ENCODE peak calls at places on chromosomes 11 and 22, in ten cellular contexts. One of them, this sample, is unnamed.

GRCh38 chr11:629237-629583 is 2.2 kb upstream of the SCT start:
- DNase-seq in upper lobe of right lung: no peak
- DNase-seq in IMR-90: no peak
- DNase-seq in CD4-positive, alpha-beta T cell: no peak
- DNase-seq in colonic mucosa: no peak
- DNase-seq in cardiac muscle cell: peak
- DNase-seq in CD8-positive, alpha-beta T cell: no peak
- DNase-seq in testis: no peak
- DNase-seq in spleen: no peak
- DNase-seq in A549: no peak
- DNase-seq in this sample: no peak

GRCh38 chr22:19579880-19580279 is 55.7 kb upstream of the CLDN5 start:
- DNase-seq in A549: no peak
- DNase-seq in CD4-positive, alpha-beta T cell: no peak
- DNase-seq in CD8-positive, alpha-beta T cell: no peak
- DNase-seq in upper lobe of right lung: no peak
- DNase-seq in cardiac muscle cell: no peak
- DNase-seq in colonic mucosa: no peak
- DNase-seq in testis: no peak
- DNase-seq in IMR-90: no peak
- DNase-seq in spleen: no peak
- DNase-seq in this sample: no peak

GRCh38 chr22:48968201-48968959 is 859.3 kb downstream of the BRD1 start:
- DNase-seq in CD4-positive, alpha-beta T cell: no peak
- DNase-seq in CD8-positive, alpha-beta T cell: peak
- DNase-seq in spleen: peak
- DNase-seq in IMR-90: no peak
- DNase-seq in A549: peak
- DNase-seq in cardiac muscle cell: peak
- DNase-seq in colonic mucosa: peak
- DNase-seq in testis: peak
- DNase-seq in upper lobe of right lung: peak
- DNase-seq in this sample: no peak

GRCh38 chr11:125167292-125167953 is 2.9 kb downstream of the PKNOX2 start:
- DNase-seq in A549: no peak
- DNase-seq in upper lobe of right lung: no peak
- DNase-seq in CD8-positive, alpha-beta T cell: no peak
- DNase-seq in CD4-positive, alpha-beta T cell: no peak
- DNase-seq in testis: peak
- DNase-seq in IMR-90: peak
- DNase-seq in cardiac muscle cell: peak
- DNase-seq in spleen: peak
- DNase-seq in colonic mucosa: no peak
- DNase-seq in this sample: no peak

GRCh38 chr11:122046846-122047245 is 69.2 kb downstream of the BLID start:
- DNase-seq in spleen: no peak
- DNase-seq in CD8-positive, alpha-beta T cell: no peak
- DNase-seq in colonic mucosa: no peak
- DNase-seq in upper lobe of right lung: no peak
- DNase-seq in CD4-positive, alpha-beta T cell: no peak
- DNase-seq in cardiac muscle cell: no peak
- DNase-seq in A549: no peak
- DNase-seq in testis: no peak
- DNase-seq in IMR-90: peak
- DNase-seq in this sample: no peak

GRCh38 chr11:128453444-128454336 is 133.7 kb downstream of the ETS1 start:
- DNase-seq in A549: no peak
- DNase-seq in testis: peak
- DNase-seq in colonic mucosa: peak
- DNase-seq in IMR-90: peak
- DNase-seq in spleen: no peak
- DNase-seq in cardiac muscle cell: no peak
- DNase-seq in CD4-positive, alpha-beta T cell: no peak
- DNase-seq in upper lobe of right lung: no peak
- DNase-seq in CD8-positive, alpha-beta T cell: no peak
- DNase-seq in this sample: no peak

GRCh38 chr11:128291835-128292234 is 295.5 kb downstream of the ETS1 start:
- DNase-seq in spleen: peak
- DNase-seq in CD4-positive, alpha-beta T cell: peak
- DNase-seq in upper lobe of right lung: no peak
- DNase-seq in CD8-positive, alpha-beta T cell: peak
- DNase-seq in IMR-90: no peak
- DNase-seq in testis: no peak
- DNase-seq in cardiac muscle cell: no peak
- DNase-seq in A549: no peak
- DNase-seq in colonic mucosa: peak
- DNase-seq in this sample: peak

GRCh38 chr11:119493712-119494111 is 70.7 kb upstream of the THY1 start:
- DNase-seq in CD4-positive, alpha-beta T cell: no peak
- DNase-seq in CD8-positive, alpha-beta T cell: no peak
- DNase-seq in upper lobe of right lung: no peak
- DNase-seq in IMR-90: peak
- DNase-seq in A549: no peak
- DNase-seq in colonic mucosa: peak
- DNase-seq in testis: no peak
- DNase-seq in cardiac muscle cell: peak
- DNase-seq in spleen: no peak
- DNase-seq in this sample: no peak

GRCh38 chr11:115665345-115665901 is 161.2 kb upstream of the CADM1 start:
- DNase-seq in cardiac muscle cell: no peak
- DNase-seq in spleen: no peak
- DNase-seq in CD8-positive, alpha-beta T cell: no peak
- DNase-seq in A549: no peak
- DNase-seq in colonic mucosa: no peak
- DNase-seq in CD4-positive, alpha-beta T cell: no peak
- DNase-seq in IMR-90: no peak
- DNase-seq in testis: no peak
- DNase-seq in upper lobe of right lung: no peak
- DNase-seq in this sample: no peak

DNA sequence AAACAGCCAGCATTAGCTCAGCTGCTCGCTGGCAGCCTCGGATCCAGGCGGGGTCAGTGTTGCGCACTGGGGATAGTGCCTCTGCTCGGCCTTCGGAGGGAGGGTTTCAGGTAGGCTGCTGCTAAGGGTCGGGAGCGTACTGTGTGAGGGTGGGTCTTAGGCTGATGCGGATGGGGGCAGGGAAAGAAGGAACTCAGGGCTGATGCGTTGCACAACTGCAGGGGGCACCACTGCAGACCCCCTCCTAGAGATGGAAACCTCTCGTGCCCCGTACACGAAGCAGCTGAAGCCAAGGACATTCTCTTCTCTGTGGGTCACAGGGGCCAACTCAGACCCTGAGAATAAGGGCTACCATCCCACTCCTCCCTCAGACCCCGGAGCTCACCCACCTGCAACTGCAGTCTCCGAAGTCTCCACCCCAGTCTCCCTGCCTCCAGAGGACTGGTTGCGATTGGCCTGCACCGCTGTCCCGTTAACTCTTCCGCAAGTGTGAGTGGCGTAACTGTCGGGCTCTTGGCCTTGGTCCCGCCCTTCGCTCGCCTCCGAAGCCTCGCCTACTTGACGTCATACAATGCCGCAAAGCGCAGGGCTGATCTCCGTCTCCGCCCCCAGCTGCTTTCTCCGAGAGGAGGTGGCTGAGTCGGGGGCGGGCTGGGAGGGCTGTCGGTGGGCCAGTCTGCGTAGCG is at the start of gene KBTBD3:
- DNase-seq in CD8-positive, alpha-beta T cell: peak
- DNase-seq in A549: peak
- DNase-seq in upper lobe of right lung: peak
- DNase-seq in cardiac muscle cell: peak
- DNase-seq in colonic mucosa: peak
- DNase-seq in spleen: peak
- DNase-seq in testis: peak
- DNase-seq in IMR-90: peak
- DNase-seq in CD4-positive, alpha-beta T cell: peak
- DNase-seq in this sample: peak
- TF ChIP-seq CTCF in CD8-positive, alpha-beta T cell: peak
- TF ChIP-seq CTCF in A549: peak
- TF ChIP-seq CTCF in upper lobe of right lung: peak
- TF ChIP-seq CTCF in cardiac muscle cell: peak
- TF ChIP-seq CTCF in colonic mucosa: no peak
- TF ChIP-seq CTCF in spleen: peak
- TF ChIP-seq CTCF in testis: peak
- TF ChIP-seq CTCF in IMR-90: no peak
- TF ChIP-seq CTCF in CD4-positive, alpha-beta T cell: peak
- TF ChIP-seq CTCF in this sample: peak

GRCh38 chr11:17760102-17761029 is 25.8 kb downstream of the KCNC1 start:
- DNase-seq in cardiac muscle cell: peak
- DNase-seq in upper lobe of right lung: no peak
- DNase-seq in CD4-positive, alpha-beta T cell: no peak
- DNase-seq in colonic mucosa: peak
- DNase-seq in spleen: no peak
- DNase-seq in testis: peak
- DNase-seq in CD8-positive, alpha-beta T cell: no peak
- DNase-seq in IMR-90: peak
- DNase-seq in A549: peak
- DNase-seq in this sample: no peak
- TF ChIP-seq CTCF in cardiac muscle cell: peak
- TF ChIP-seq CTCF in upper lobe of right lung: peak
- TF ChIP-seq CTCF in CD4-positive, alpha-beta T cell: no peak
- TF ChIP-seq CTCF in colonic mucosa: peak
- TF ChIP-seq CTCF in spleen: peak
- TF ChIP-seq CTCF in testis: peak
- TF ChIP-seq CTCF in CD8-positive, alpha-beta T cell: no peak
- TF ChIP-seq CTCF in IMR-90: peak
- TF ChIP-seq CTCF in A549: peak
- TF ChIP-seq CTCF in this sample: no peak

DNA sequence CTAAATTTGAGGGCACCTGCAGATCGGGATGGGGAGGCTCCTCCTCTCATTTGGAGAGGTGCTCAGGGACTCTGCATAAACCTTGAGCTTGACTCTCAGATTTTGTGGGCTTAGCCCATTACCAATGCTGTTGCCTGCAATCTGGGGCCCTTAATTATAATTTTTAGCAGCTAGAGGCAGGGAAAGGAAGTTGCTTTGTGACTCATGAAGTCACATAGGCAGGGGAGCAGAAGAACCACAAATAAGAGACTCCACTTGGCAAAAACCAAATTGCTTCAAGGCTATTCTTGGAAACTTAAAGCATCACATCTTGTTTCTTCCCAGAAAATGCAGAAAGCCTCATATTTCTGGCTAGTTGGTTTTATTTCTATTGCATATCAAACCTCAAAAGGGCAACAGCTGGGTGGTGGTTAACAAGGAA is 46.9 kb downstream of the MICAL2 start:
- DNase-seq in upper lobe of right lung: no peak
- DNase-seq in A549: no peak
- DNase-seq in spleen: no peak
- DNase-seq in CD4-positive, alpha-beta T cell: no peak
- DNase-seq in IMR-90: peak
- DNase-seq in colonic mucosa: no peak
- DNase-seq in CD8-positive, alpha-beta T cell: no peak
- DNase-seq in testis: peak
- DNase-seq in cardiac muscle cell: no peak
- DNase-seq in this sample: no peak
- TF ChIP-seq CTCF in upper lobe of right lung: no peak
- TF ChIP-seq CTCF in A549: no peak
- TF ChIP-seq CTCF in spleen: no peak
- TF ChIP-seq CTCF in CD4-positive, alpha-beta T cell: no peak
- TF ChIP-seq CTCF in IMR-90: no peak
- TF ChIP-seq CTCF in colonic mucosa: no peak
- TF ChIP-seq CTCF in CD8-positive, alpha-beta T cell: no peak
- TF ChIP-seq CTCF in testis: no peak
- TF ChIP-seq CTCF in cardiac muscle cell: no peak
- TF ChIP-seq CTCF in this sample: no peak

GRCh38 chr11:62669420-62670161 is 1.9 kb upstream of the UQCC3 start:
- DNase-seq in IMR-90: no peak
- DNase-seq in testis: no peak
- DNase-seq in spleen: no peak
- DNase-seq in cardiac muscle cell: no peak
- DNase-seq in colonic mucosa: peak
- DNase-seq in A549: peak
- DNase-seq in CD4-positive, alpha-beta T cell: no peak
- DNase-seq in upper lobe of right lung: no peak
- DNase-seq in CD8-positive, alpha-beta T cell: no peak
- DNase-seq in this sample: peak

GRCh38 chr11:62667460-62667859 is 2.3 kb downstream of the CSKMT start:
- DNase-seq in A549: no peak
- DNase-seq in CD4-positive, alpha-beta T cell: no peak
- DNase-seq in testis: no peak
- DNase-seq in upper lobe of right lung: no peak
- DNase-seq in cardiac muscle cell: no peak
- DNase-seq in CD8-positive, alpha-beta T cell: no peak
- DNase-seq in IMR-90: no peak
- DNase-seq in colonic mucosa: no peak
- DNase-seq in spleen: no peak
- DNase-seq in this sample: no peak

GRCh38 chr11:62671272-62671603 is 235 bp upstream of the UQCC3 start:
- DNase-seq in A549: no peak
- DNase-seq in spleen: no peak
- DNase-seq in IMR-90: no peak
- DNase-seq in testis: peak
- DNase-seq in colonic mucosa: no peak
- DNase-seq in CD8-positive, alpha-beta T cell: no peak
- DNase-seq in upper lobe of right lung: no peak
- DNase-seq in CD4-positive, alpha-beta T cell: no peak
- DNase-seq in cardiac muscle cell: no peak
- DNase-seq in this sample: no peak

GRCh38 chr11:62676698-62677097 is 2.2 kb downstream of the UBXN1 start:
- DNase-seq in spleen: no peak
- DNase-seq in testis: no peak
- DNase-seq in CD4-positive, alpha-beta T cell: no peak
- DNase-seq in colonic mucosa: no peak
- DNase-seq in upper lobe of right lung: no peak
- DNase-seq in IMR-90: no peak
- DNase-seq in CD8-positive, alpha-beta T cell: no peak
- DNase-seq in cardiac muscle cell: no peak
- DNase-seq in A549: no peak
- DNase-seq in this sample: peak

GRCh38 chr11:62671604-62672528 is at the start of the genes LBHD1 and UQCC3:
- DNase-seq in colonic mucosa: peak
- DNase-seq in cardiac muscle cell: peak
- DNase-seq in IMR-90: peak
- DNase-seq in A549: peak
- DNase-seq in CD4-positive, alpha-beta T cell: peak
- DNase-seq in spleen: peak
- DNase-seq in testis: peak
- DNase-seq in upper lobe of right lung: peak
- DNase-seq in CD8-positive, alpha-beta T cell: peak
- DNase-seq in this sample: peak
- TF ChIP-seq CTCF in colonic mucosa: no peak
- TF ChIP-seq CTCF in cardiac muscle cell: no peak
- TF ChIP-seq CTCF in IMR-90: no peak
- TF ChIP-seq CTCF in A549: no peak
- TF ChIP-seq CTCF in CD4-positive, alpha-beta T cell: no peak
- TF ChIP-seq CTCF in spleen: no peak
- TF ChIP-seq CTCF in testis: no peak
- TF ChIP-seq CTCF in upper lobe of right lung: no peak
- TF ChIP-seq CTCF in CD8-positive, alpha-beta T cell: no peak
- TF ChIP-seq CTCF in this sample: no peak

GRCh38 chr11:109040303-109040702 is 375.4 kb downstream of the DDX10 start:
- DNase-seq in testis: no peak
- DNase-seq in CD8-positive, alpha-beta T cell: no peak
- DNase-seq in A549: peak
- DNase-seq in spleen: no peak
- DNase-seq in upper lobe of right lung: no peak
- DNase-seq in colonic mucosa: no peak
- DNase-seq in CD4-positive, alpha-beta T cell: no peak
- DNase-seq in IMR-90: no peak
- DNase-seq in cardiac muscle cell: no peak
- DNase-seq in this sample: no peak
- TF ChIP-seq CTCF in testis: no peak
- TF ChIP-seq CTCF in CD8-positive, alpha-beta T cell: no peak
- TF ChIP-seq CTCF in A549: no peak
- TF ChIP-seq CTCF in spleen: no peak
- TF ChIP-seq CTCF in upper lobe of right lung: no peak
- TF ChIP-seq CTCF in colonic mucosa: no peak
- TF ChIP-seq CTCF in CD4-positive, alpha-beta T cell: no peak
- TF ChIP-seq CTCF in IMR-90: no peak
- TF ChIP-seq CTCF in cardiac muscle cell: peak
- TF ChIP-seq CTCF in this sample: no peak